ENCODE peak calls at places on chromosomes 1 and 21, in seven cellular contexts. N, T, A, E, G, B and F are unnamed samples.

GRCh38 chr21:46063227-46063626 is 34.7 kb upstream of the COL6A2 start:
- DNase-seq in B (no peak), E (no peak), G (no peak), A (no peak), N (no peak), T (no peak), F (peak)

GRCh38 chr1:242454262-242455051 is 70.0 kb downstream of the PLD5 start:
- DNase-seq in A (peak), G (peak), T (peak), E (no peak), N (no peak), B (no peak), F (no peak)

GRCh38 chr1:218430802-218431201 is 85.7 kb downstream of the TGFB2 start:
- DNase-seq in E (no peak), T (no peak), G (no peak), A (no peak), B (no peak), N (no peak), F (no peak)

GRCh38 chr1:243786546-243786945 is 63.5 kb downstream of the AKT3 start:
- DNase-seq in E (no peak), N (no peak), B (no peak), A (no peak), T (no peak), G (peak), F (no peak)

GRCh38 chr1:89640440-89640839 is 7.5 kb downstream of the LRRC8C start:
- DNase-seq in T (no peak), E (no peak), N (no peak), B (no peak), G (no peak), A (no peak), F (no peak)

GRCh38 chr1:59669752-59670312 is 144.9 kb upstream of the HOOK1 start:
- DNase-seq in N (no peak), G (peak), E (peak), T (no peak), B (no peak), A (peak), F (no peak)

GRCh38 chr21:29300547-29301138 is 1.9 kb downstream of the BACH1 start:
- DNase-seq in T (no peak), G (no peak), B (no peak), E (no peak), A (no peak), N (no peak), F (no peak)

GRCh38 chr21:45893166-45894106 is 88.1 kb upstream of the COL6A1 start:
- DNase-seq in A (no peak), B (no peak), N (no peak), E (peak), G (no peak), T (no peak), F (no peak)

DNA sequence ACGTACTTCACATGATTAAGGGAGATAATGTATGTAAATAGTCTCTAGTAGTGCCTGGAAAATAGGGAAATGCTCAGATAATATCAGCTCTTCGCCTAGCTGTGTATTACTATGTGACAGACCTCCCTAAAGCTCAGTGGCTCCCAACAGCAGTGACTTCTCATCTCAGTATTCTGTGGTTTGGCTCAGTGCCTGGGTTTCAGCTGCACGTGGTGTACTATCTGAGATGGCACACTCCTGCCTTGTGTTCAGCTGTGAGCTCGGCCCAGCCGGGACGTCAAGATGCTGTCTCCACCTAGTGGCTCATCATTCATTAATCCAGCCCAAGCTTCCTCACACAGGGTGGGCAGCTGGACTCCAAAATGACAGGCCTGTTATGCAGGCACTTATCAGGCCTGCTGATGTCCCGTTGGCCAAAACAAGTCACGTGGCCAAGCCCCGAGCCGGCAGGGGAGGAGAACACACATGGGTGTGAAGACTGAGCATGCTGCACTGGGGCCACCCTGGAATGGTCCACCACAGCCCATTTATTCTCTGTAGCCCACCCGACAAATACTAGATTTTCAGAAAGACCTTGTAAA is 17.8 kb downstream of the SLFNL1 start:
- DNase-seq in B (no peak), T (peak), N (peak), E (peak), A (peak), G (peak), F (peak)
- TF ChIP-seq CTCF in B (no peak), T (peak), N (peak), E (peak), A (peak), G (peak), F (peak)

GRCh38 chr1:66924756-66925557 is at the start of the genes DNAI4 and MIER1:
- DNase-seq in T (peak), A (peak), N (peak), E (peak), G (peak), B (peak), F (peak)
- TF ChIP-seq CTCF in T (peak), A (peak), N (peak), E (peak), G (peak), B (peak), F (no peak)

DNA sequence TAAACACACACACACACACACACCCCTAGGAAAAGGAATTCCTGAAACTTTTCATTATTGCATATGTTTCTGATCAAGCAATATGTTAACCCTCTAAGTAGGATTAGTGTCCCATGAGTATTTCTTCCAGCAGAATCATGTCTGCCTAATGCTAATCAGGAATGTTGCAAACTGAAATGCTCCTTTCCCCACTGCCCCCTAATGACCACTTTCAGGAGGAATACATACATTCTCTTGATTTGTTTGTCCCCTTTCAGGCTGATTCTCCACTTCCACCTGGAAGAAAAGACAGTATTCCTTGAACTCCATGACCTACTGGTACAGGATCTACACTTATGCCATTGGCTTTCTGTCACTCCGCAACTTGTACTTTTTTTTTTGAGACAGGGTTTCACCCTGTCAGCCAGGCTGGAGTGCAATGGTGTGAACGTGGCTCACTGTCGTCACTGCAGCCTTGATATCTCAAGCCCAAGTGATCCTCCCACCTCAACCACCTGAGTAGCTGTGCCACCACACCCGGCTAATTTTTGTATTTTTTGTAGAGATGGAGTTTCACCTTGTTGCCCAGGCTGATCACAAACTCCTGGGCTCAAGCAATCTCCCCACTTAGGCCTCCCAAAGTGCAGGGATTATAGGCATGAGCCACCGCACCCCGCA is 56.7 kb downstream of the LRIG2 start:
- DNase-seq in E (no peak), A (no peak), T (no peak), N (no peak), G (no peak), B (no peak), F (no peak)
- TF ChIP-seq CTCF in E (no peak), A (no peak), T (no peak), N (no peak), G (no peak), B (no peak), F (no peak)

DNA sequence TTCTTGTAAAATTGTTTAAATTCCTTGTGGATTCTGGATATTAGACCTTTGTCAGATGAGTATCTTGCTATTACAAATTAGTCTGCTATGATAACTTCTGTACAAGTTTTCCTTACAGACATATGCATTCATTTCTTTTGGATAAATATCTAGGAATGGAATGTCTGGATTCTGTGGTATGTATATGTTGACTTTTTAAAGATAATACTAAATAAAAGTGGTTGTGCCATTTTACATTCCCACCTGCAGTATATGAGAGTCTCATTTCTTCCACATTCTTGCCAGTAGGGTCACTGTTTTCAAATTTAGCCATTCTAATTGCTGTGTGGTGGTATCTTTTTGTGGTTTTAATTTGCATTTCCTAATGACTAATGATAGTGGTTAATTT is 53.9 kb downstream of the SYDE2 start:
- DNase-seq in B (no peak), G (peak), E (no peak), A (peak), T (no peak), N (peak), F (no peak)
- TF ChIP-seq CTCF in B (peak), G (peak), E (no peak), A (peak), T (no peak), N (peak), F (peak)

DNA sequence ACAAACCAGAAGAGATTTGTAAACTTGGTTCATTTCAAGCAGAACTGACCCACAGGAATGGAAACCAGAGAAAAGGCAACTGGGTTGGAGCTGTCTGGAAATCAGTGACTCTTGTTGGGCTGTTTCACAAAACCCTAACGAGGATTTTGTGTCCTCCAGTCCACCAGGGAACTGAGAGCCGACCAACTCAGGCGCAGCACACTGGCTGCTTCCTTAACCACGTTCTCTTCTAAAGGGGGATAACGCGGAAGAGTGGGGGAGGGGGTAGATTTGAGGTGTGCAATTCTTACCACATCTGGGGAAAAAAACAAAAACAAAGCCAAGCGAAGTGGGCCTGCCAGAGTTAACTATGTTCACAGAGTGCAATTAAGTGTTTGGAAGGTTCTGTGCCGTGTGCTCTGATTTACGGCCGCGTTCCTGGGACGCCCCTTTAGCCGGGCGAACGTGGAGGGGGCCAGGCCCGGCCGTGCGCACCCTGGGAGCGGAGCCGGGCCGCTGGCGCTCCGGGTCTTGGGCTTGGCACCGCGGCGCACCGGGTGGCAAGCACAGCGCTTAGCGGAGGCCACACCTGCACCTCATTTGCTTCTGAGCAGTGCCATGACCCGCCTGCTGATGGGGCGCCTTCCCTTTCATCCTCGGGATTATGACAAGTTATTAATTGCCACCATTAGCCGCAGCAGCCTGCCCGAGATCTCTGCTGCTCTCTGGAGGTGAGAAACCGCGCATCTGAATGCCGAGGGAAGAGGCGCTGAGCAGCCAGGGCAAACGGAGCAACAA is 248.6 kb upstream of the FOXD3 start:
- DNase-seq in E (no peak), T (no peak), G (no peak), N (no peak), A (no peak), B (no peak), F (no peak)
- TF ChIP-seq CTCF in E (no peak), T (peak), G (no peak), N (no peak), A (peak), B (peak), F (no peak)

DNA sequence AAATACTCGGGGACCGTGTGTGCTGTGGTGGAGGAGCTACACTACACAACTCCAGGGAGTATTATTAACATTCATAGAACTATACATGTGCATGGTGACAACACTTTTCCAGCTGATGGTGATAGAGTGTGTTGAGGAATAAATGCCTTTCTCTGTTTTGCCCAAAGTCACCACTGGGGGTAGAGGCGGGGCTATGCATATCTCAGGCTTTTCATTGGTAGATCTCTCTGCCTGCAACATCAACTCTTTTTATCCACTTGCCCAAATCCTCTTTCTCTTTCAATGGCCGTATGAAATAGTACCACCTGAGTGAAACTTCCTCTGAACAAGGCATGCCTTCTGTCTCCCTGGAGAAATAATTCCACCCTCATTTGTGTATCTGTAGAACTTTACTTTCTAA is 107.0 kb upstream of the C8B start:
- DNase-seq in G (no peak), A (no peak), T (peak), N (no peak), E (no peak), B (no peak), F (no peak)
- TF ChIP-seq CTCF in G (no peak), A (peak), T (peak), N (no peak), E (no peak), B (peak), F (no peak)

GRCh38 chr1:21594935-21595897 is 73.9 kb downstream of the RAP1GAP start:
- DNase-seq in N (no peak), T (peak), G (peak), B (no peak), E (peak), A (peak), F (no peak)
- TF ChIP-seq CTCF in N (peak), T (peak), G (peak), B (peak), E (peak), A (peak), F (peak)

GRCh38 chr1:6082430-6082971 is 36.8 kb downstream of the KCNAB2 start:
- DNase-seq in N (no peak), G (no peak), A (peak), E (peak), B (no peak), T (peak), F (no peak)
- TF ChIP-seq CTCF in N (peak), G (peak), A (peak), E (no peak), B (peak), T (peak), F (peak)